ENCODE peak calls at places on chromosome 6, in seven cellular contexts. One of them, this sample, is unnamed.

GRCh38 chr6:40579101-40579500 is 8.1 kb downstream of the LRFN2 start:
- DNase-seq in heart right ventricle: no peak
- DNase-seq in CD8-positive, alpha-beta T cell: no peak
- DNase-seq in MM.1S: no peak
- DNase-seq in foreskin keratinocyte: no peak
- DNase-seq in heart left ventricle: no peak
- DNase-seq in K562: no peak
- DNase-seq in this sample: no peak

GRCh38 chr6:56949261-56949660 is 5.6 kb upstream of the BEND6 start:
- DNase-seq in foreskin keratinocyte: no peak
- DNase-seq in CD8-positive, alpha-beta T cell: no peak
- DNase-seq in heart left ventricle: no peak
- DNase-seq in K562: no peak
- DNase-seq in MM.1S: no peak
- DNase-seq in heart right ventricle: no peak
- DNase-seq in this sample: no peak

GRCh38 chr6:166286831-166287271 is 21.3 kb downstream of the PRR18 start:
- DNase-seq in foreskin keratinocyte: no peak
- DNase-seq in heart right ventricle: no peak
- DNase-seq in heart left ventricle: no peak
- DNase-seq in MM.1S: no peak
- DNase-seq in K562: no peak
- DNase-seq in CD8-positive, alpha-beta T cell: no peak
- DNase-seq in this sample: peak; percentile 7

GRCh38 chr6:144195671-144196070 is 45.4 kb downstream of the STX11 start:
- DNase-seq in CD8-positive, alpha-beta T cell: no peak
- DNase-seq in heart left ventricle: no peak
- DNase-seq in foreskin keratinocyte: peak; percentile 81
- DNase-seq in MM.1S: no peak
- DNase-seq in K562: no peak
- DNase-seq in heart right ventricle: no peak
- DNase-seq in this sample: peak; percentile 42

GRCh38 chr6:47456536-47456975 is 21.0 kb upstream of the CD2AP start:
- DNase-seq in foreskin keratinocyte: no peak
- DNase-seq in heart left ventricle: no peak
- DNase-seq in K562: no peak
- DNase-seq in CD8-positive, alpha-beta T cell: no peak
- DNase-seq in MM.1S: no peak
- DNase-seq in heart right ventricle: no peak
- DNase-seq in this sample: no peak

GRCh38 chr6:97462031-97462430 is 179.0 kb upstream of the MMS22L start:
- DNase-seq in heart right ventricle: no peak
- DNase-seq in CD8-positive, alpha-beta T cell: no peak
- DNase-seq in MM.1S: no peak
- DNase-seq in heart left ventricle: no peak
- DNase-seq in K562: no peak
- DNase-seq in foreskin keratinocyte: no peak
- DNase-seq in this sample: no peak

GRCh38 chr6:316753-317038 is 24.4 kb downstream of the DUSP22 start:
- DNase-seq in MM.1S: no peak
- DNase-seq in heart left ventricle: no peak
- DNase-seq in foreskin keratinocyte: no peak
- DNase-seq in heart right ventricle: no peak
- DNase-seq in CD8-positive, alpha-beta T cell: no peak
- DNase-seq in K562: no peak
- DNase-seq in this sample: no peak

GRCh38 chr6:10300071-10300470 is 114.8 kb downstream of the TFAP2A start:
- DNase-seq in foreskin keratinocyte: peak; percentile 61
- DNase-seq in K562: no peak
- DNase-seq in heart right ventricle: no peak
- DNase-seq in CD8-positive, alpha-beta T cell: no peak
- DNase-seq in heart left ventricle: no peak
- DNase-seq in MM.1S: peak; percentile 84
- DNase-seq in this sample: no peak

GRCh38 chr6:160198577-160199211 is 59.9 kb downstream of the SLC22A2 start:
- DNase-seq in MM.1S: no peak
- DNase-seq in heart left ventricle: no peak
- DNase-seq in CD8-positive, alpha-beta T cell: no peak
- DNase-seq in foreskin keratinocyte: no peak
- DNase-seq in heart right ventricle: no peak
- DNase-seq in K562: no peak
- DNase-seq in this sample: no peak

GRCh38 chr6:1796706-1797529 is 187.2 kb downstream of the FOXC1 start:
- DNase-seq in MM.1S: peak; percentile 92
- DNase-seq in foreskin keratinocyte: no peak
- DNase-seq in CD8-positive, alpha-beta T cell: no peak
- DNase-seq in heart right ventricle: no peak
- DNase-seq in heart left ventricle: no peak
- DNase-seq in K562: no peak
- DNase-seq in this sample: no peak

GRCh38 chr6:169935348-169935718 is 183.9 kb downstream of the ERMARD start:
- DNase-seq in heart right ventricle: no peak
- DNase-seq in K562: no peak
- DNase-seq in CD8-positive, alpha-beta T cell: no peak
- DNase-seq in MM.1S: no peak
- DNase-seq in foreskin keratinocyte: no peak
- DNase-seq in heart left ventricle: no peak
- DNase-seq in this sample: no peak

GRCh38 chr6:1130692-1131091 is 181.2 kb upstream of the FOXQ1 start:
- DNase-seq in MM.1S: no peak
- DNase-seq in heart right ventricle: peak; percentile 18
- DNase-seq in K562: no peak
- DNase-seq in heart left ventricle: peak; percentile 44
- DNase-seq in foreskin keratinocyte: no peak
- DNase-seq in CD8-positive, alpha-beta T cell: no peak
- DNase-seq in this sample: no peak

GRCh38 chr6:36772401-36772800 is 66.8 kb downstream of the CPNE5 start:
- DNase-seq in MM.1S: no peak
- DNase-seq in heart right ventricle: no peak
- DNase-seq in K562: no peak
- DNase-seq in CD8-positive, alpha-beta T cell: no peak
- DNase-seq in foreskin keratinocyte: no peak
- DNase-seq in heart left ventricle: no peak
- DNase-seq in this sample: no peak

GRCh38 chr6:152696543-152696942 is 1.2 kb upstream of the MYCT1 start:
- DNase-seq in foreskin keratinocyte: peak; percentile 82
- DNase-seq in CD8-positive, alpha-beta T cell: no peak
- DNase-seq in MM.1S: no peak
- DNase-seq in K562: no peak
- DNase-seq in heart left ventricle: no peak
- DNase-seq in heart right ventricle: no peak
- DNase-seq in this sample: peak; percentile 80

GRCh38 chr6:9537381-9537780 is 877.5 kb downstream of the TFAP2A start:
- DNase-seq in foreskin keratinocyte: no peak
- DNase-seq in heart right ventricle: no peak
- DNase-seq in MM.1S: no peak
- DNase-seq in K562: no peak
- DNase-seq in heart left ventricle: no peak
- DNase-seq in CD8-positive, alpha-beta T cell: no peak
- DNase-seq in this sample: no peak

GRCh38 chr6:5135783-5136376 is 50.7 kb downstream of the PPP1R3G start:
- DNase-seq in heart left ventricle: no peak
- DNase-seq in CD8-positive, alpha-beta T cell: peak; percentile 19
- DNase-seq in MM.1S: peak; percentile 28
- DNase-seq in foreskin keratinocyte: no peak
- DNase-seq in heart right ventricle: no peak
- DNase-seq in K562: peak; percentile 62
- DNase-seq in this sample: no peak

GRCh38 chr6:108760158-108761050 is 87.8 kb upstream of the ARMC2 start:
- DNase-seq in MM.1S: no peak
- DNase-seq in foreskin keratinocyte: no peak
- DNase-seq in heart right ventricle: no peak
- DNase-seq in CD8-positive, alpha-beta T cell: no peak
- DNase-seq in K562: no peak
- DNase-seq in heart left ventricle: no peak
- DNase-seq in this sample: peak; percentile 10

GRCh38 chr6:107943626-107944439 is 14.2 kb downstream of the SEC63 start:
- DNase-seq in MM.1S: no peak
- DNase-seq in heart left ventricle: no peak
- DNase-seq in heart right ventricle: no peak
- DNase-seq in CD8-positive, alpha-beta T cell: no peak
- DNase-seq in K562: no peak
- DNase-seq in foreskin keratinocyte: no peak
- DNase-seq in this sample: no peak

GRCh38 chr6:22112490-22112889 is 184.3 kb downstream of the PRL start:
- DNase-seq in heart left ventricle: no peak
- DNase-seq in foreskin keratinocyte: peak; percentile 8
- DNase-seq in K562: no peak
- DNase-seq in MM.1S: no peak
- DNase-seq in CD8-positive, alpha-beta T cell: no peak
- DNase-seq in heart right ventricle: no peak
- DNase-seq in this sample: peak; percentile 80

GRCh38 chr6:158536891-158537798 is 22.7 kb upstream of the TMEM181 start:
- DNase-seq in heart right ventricle: no peak
- DNase-seq in MM.1S: no peak
- DNase-seq in CD8-positive, alpha-beta T cell: no peak
- DNase-seq in K562: peak; percentile 73
- DNase-seq in heart left ventricle: peak; percentile 34
- DNase-seq in foreskin keratinocyte: no peak
- DNase-seq in this sample: peak; percentile 84

GRCh38 chr6:117352466-117353081 is 73.2 kb downstream of the ROS1 start:
- DNase-seq in heart left ventricle: no peak
- DNase-seq in CD8-positive, alpha-beta T cell: no peak
- DNase-seq in K562: peak; percentile 9
- DNase-seq in heart right ventricle: no peak
- DNase-seq in MM.1S: peak; percentile 32
- DNase-seq in foreskin keratinocyte: peak; percentile 13
- DNase-seq in this sample: no peak

GRCh38 chr6:57195457-57195856 is 23.3 kb downstream of the BAG2 start:
- DNase-seq in CD8-positive, alpha-beta T cell: no peak
- DNase-seq in heart left ventricle: no peak
- DNase-seq in heart right ventricle: no peak
- DNase-seq in foreskin keratinocyte: no peak
- DNase-seq in MM.1S: no peak
- DNase-seq in K562: no peak
- DNase-seq in this sample: no peak

GRCh38 chr6:6248651-6249050 is 71.8 kb downstream of the F13A1 start:
- DNase-seq in heart left ventricle: no peak
- DNase-seq in foreskin keratinocyte: no peak
- DNase-seq in MM.1S: no peak
- DNase-seq in CD8-positive, alpha-beta T cell: no peak
- DNase-seq in heart right ventricle: no peak
- DNase-seq in K562: no peak
- DNase-seq in this sample: no peak

GRCh38 chr6:147234685-147235084 is 30.5 kb downstream of the STXBP5 start:
- DNase-seq in foreskin keratinocyte: no peak
- DNase-seq in MM.1S: no peak
- DNase-seq in heart right ventricle: no peak
- DNase-seq in heart left ventricle: no peak
- DNase-seq in K562: no peak
- DNase-seq in CD8-positive, alpha-beta T cell: no peak
- DNase-seq in this sample: no peak

GRCh38 chr6:89023591-89024441 is 56.7 kb upstream of the PNRC1 start:
- DNase-seq in CD8-positive, alpha-beta T cell: no peak
- DNase-seq in heart left ventricle: peak; percentile 65
- DNase-seq in heart right ventricle: no peak
- DNase-seq in K562: no peak
- DNase-seq in MM.1S: no peak
- DNase-seq in foreskin keratinocyte: no peak
- DNase-seq in this sample: peak; percentile 37

DNA sequence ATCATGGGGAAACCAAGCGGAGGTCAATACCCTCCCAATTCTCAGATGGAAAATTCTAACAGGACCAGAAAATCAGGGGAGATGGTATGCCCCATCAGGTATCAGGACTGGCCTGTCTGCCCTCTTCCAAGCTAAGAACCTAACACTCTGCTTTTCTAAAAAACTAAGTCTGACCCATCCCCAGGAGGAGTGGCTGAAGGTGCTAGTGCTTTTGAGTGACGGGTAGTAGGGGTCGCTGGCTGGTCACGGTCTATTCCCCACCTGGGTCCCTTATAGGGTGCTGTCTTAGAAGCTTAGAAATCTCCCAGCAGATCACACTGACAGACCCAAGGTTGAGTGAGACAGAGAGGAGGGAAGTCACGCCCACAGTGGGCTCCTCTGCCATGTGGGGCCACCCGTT is 9.6 kb downstream of the ABHD16A start:
- DNase-seq in heart right ventricle: no peak
- DNase-seq in heart left ventricle: no peak
- DNase-seq in MM.1S: no peak
- DNase-seq in foreskin keratinocyte: no peak
- DNase-seq in K562: no peak
- DNase-seq in CD8-positive, alpha-beta T cell: no peak
- DNase-seq in this sample: no peak
- H3K4me1 ChIP-seq in heart right ventricle: no peaks in the 10 kb centered on the region
- H3K4me1 ChIP-seq in heart left ventricle: no peaks in the 10 kb centered on the region
- H3K4me1 ChIP-seq in MM.1S: no peaks in the 10 kb centered on the region
- H3K4me1 ChIP-seq in foreskin keratinocyte: no peaks in the 10 kb centered on the region
- H3K4me1 ChIP-seq in K562: peaks cover 38% of the 10 kb centered on the region
- H3K4me1 ChIP-seq in CD8-positive, alpha-beta T cell: no peaks in the 10 kb centered on the region
- H3K4me1 ChIP-seq in this sample: no peaks in the 10 kb centered on the region

GRCh38 chr6:114342826-114343781 is at the start of gene HS3ST5:
- DNase-seq in K562: no peak
- DNase-seq in MM.1S: peak; percentile 72
- DNase-seq in heart right ventricle: peak; percentile 21
- DNase-seq in heart left ventricle: peak; percentile 30
- DNase-seq in foreskin keratinocyte: no peak
- DNase-seq in CD8-positive, alpha-beta T cell: no peak
- DNase-seq in this sample: peak; percentile 14
- TF ChIP-seq CTCF in K562: no peak
- TF ChIP-seq CTCF in MM.1S: peak; percentile 54
- TF ChIP-seq CTCF in heart right ventricle: peak; percentile 43
- TF ChIP-seq CTCF in heart left ventricle: peak; percentile 32
- TF ChIP-seq CTCF in foreskin keratinocyte: peak; percentile 43
- TF ChIP-seq CTCF in CD8-positive, alpha-beta T cell: no peak
- TF ChIP-seq CTCF in this sample: peak; percentile 12

GRCh38 chr6:44224978-44225330 is 1.6 kb downstream of the SLC29A1 start:
- DNase-seq in K562: no peak
- DNase-seq in heart right ventricle: no peak
- DNase-seq in CD8-positive, alpha-beta T cell: no peak
- DNase-seq in heart left ventricle: no peak
- DNase-seq in foreskin keratinocyte: no peak
- DNase-seq in MM.1S: no peak
- DNase-seq in this sample: no peak
- H3K4me1 ChIP-seq in K562: peaks cover 64% of the 10 kb centered on the region
- H3K4me1 ChIP-seq in heart right ventricle: peaks cover 96% of the 10 kb centered on the region
- H3K4me1 ChIP-seq in CD8-positive, alpha-beta T cell: peaks cover 20% of the 10 kb centered on the region
- H3K4me1 ChIP-seq in heart left ventricle: peaks cover 60% of the 10 kb centered on the region
- H3K4me1 ChIP-seq in foreskin keratinocyte: peaks cover 13% of the 10 kb centered on the region
- H3K4me1 ChIP-seq in MM.1S: peaks cover 23% of the 10 kb centered on the region
- H3K4me1 ChIP-seq in this sample: peaks cover 36% of the 10 kb centered on the region

DNA sequence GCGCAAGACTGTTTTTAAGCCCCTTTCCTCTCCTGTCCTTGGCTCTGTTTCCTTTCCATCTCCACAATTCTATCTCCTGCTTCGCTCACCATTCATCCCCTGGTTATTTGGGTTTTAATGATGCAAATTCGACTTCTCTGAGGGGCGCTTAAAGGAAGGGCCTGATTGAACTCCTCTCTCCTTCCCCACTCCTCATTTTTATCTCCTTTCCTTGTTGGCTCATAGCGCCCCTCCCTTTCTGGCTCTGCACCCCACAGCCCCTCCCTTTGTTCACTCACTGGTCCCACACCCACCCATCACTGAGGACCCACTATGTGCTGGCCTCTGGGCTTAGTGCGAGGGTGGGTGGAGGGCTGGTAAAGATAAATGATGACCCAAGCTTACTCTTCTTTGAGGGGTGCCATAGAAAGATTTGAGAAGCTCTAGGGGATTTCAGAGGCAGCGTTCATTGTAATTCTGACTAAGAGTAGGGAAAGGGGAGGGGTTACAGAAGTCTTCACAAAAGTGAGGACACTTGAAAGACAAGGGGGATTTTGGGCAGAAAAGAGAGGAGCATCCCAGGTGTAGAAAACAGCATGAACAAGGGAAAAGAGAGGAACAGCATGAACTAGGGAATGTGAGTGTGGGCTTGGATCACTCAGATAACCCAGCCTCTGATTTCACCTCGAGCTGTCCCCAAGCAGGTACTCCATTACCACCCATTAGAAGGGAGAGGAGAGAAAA is 507.8 kb downstream of the CD83 start:
- DNase-seq in foreskin keratinocyte: no peak
- DNase-seq in CD8-positive, alpha-beta T cell: no peak
- DNase-seq in K562: no peak
- DNase-seq in heart left ventricle: no peak
- DNase-seq in MM.1S: no peak
- DNase-seq in heart right ventricle: no peak
- DNase-seq in this sample: no peak
- TF ChIP-seq CTCF in foreskin keratinocyte: no peak
- TF ChIP-seq CTCF in CD8-positive, alpha-beta T cell: no peak
- TF ChIP-seq CTCF in K562: no peak
- TF ChIP-seq CTCF in heart left ventricle: no peak
- TF ChIP-seq CTCF in MM.1S: no peak
- TF ChIP-seq CTCF in heart right ventricle: no peak
- TF ChIP-seq CTCF in this sample: no peak

This sample was measured in cardiac muscle cell.